ENCODE peak calls at places on chromosomes 16 and 17, in six cellular contexts. P is tibial artery, A is colonic mucosa, C is Peyer's patch, X is progenitor cell of endocrine pancreas, H is heart left ventricle. Q is an unnamed sample.

GRCh38 chr17:76843703-76844484 is 24.3 kb upstream of the MGAT5B start:
- DNase-seq in P (no peak), A (no peak), C (no peak), X (no peak), H (no peak), Q (no peak)

GRCh38 chr17:74569392-74570003 is 2.2 kb upstream of the CD300H start:
- DNase-seq in P (peak; percentile 62), A (peak; percentile 32), C (no peak), X (no peak), H (peak; percentile 46), Q (peak; percentile 20)

GRCh38 chr17:45265823-45266222 is 3.9 kb upstream of the SPATA32 start:
- DNase-seq in P (no peak), A (peak; percentile 76), C (peak; percentile 78), X (no peak), H (no peak), Q (no peak)

GRCh38 chr17:75319818-75320691 is 30.8 kb upstream of the SLC25A19 start:
- DNase-seq in P (no peak), A (no peak), C (no peak), X (no peak), H (no peak), Q (no peak)

GRCh38 chr16:86919531-86920305 is 341.4 kb downstream of the FOXL1 start:
- DNase-seq in P (no peak), A (no peak), C (peak; percentile 75), X (no peak), H (no peak), Q (no peak)

GRCh38 chr17:43341705-43342600 is 56.8 kb upstream of the ARL4D start:
- DNase-seq in P (no peak), A (no peak), C (no peak), X (no peak), H (no peak), Q (no peak)

GRCh38 chr17:56064506-56064905 is 88.8 kb upstream of the ANKFN1 start:
- DNase-seq in P (no peak), A (no peak), C (no peak), X (no peak), H (no peak), Q (no peak)

GRCh38 chr17:76845524-76845923 is 22.7 kb upstream of the MGAT5B start:
- DNase-seq in P (no peak), A (no peak), C (no peak), X (no peak), H (no peak), Q (no peak)

GRCh38 chr17:7281074-7281952 is at the start of gene SLC2A4:
- DNase-seq in P (peak; percentile 95), A (peak; percentile 98), C (peak; percentile 97), X (peak; percentile 87), H (peak; percentile 97), Q (peak; percentile 95)

GRCh38 chr16:24721830-24722238 is 7.6 kb upstream of the TNRC6A start:
- DNase-seq in P (no peak), A (no peak), C (no peak), X (no peak), H (no peak), Q (no peak)

GRCh38 chr17:19766421-19767270 is 18.5 kb upstream of the ALDH3A1 start:
- DNase-seq in P (peak; percentile 75), A (peak; percentile 85), C (peak; percentile 88), X (peak; percentile 77), H (peak; percentile 81), Q (peak; percentile 74)

DNA sequence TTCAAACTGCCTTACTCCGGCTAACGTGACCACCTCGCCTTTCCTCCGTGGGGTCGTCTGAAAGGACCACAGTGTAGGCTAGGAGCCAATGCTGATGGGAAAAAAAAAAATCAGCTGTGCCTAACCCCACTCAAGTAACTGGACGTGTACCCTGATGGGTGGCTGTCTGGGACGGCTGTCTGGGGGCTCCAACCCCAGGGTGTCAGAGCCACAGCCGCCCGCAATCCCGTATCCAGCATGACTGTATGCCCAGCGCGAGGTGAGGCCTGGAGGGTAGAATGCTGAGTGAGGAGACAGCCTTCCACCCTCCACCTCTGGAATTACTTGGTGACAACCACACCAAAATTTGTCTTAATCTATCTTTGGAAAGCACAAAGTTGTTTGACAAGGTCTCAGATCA is 2.8 kb downstream of the CSNK1D start:
- DNase-seq in P (no peak), A (no peak), C (no peak), X (no peak), H (no peak), Q (no peak)
- TF ChIP-seq CTCF in P (no peak), A (no peak), C (no peak), X (no peak), H (no peak), Q (no peak)

GRCh38 chr16:88287219-88287618 is 95.5 kb upstream of the ZNF469 start:
- DNase-seq in P (no peak), A (no peak), C (no peak), X (no peak), H (no peak), Q (no peak)
- TF ChIP-seq CTCF in P (no peak), A (peak; percentile 29), C (no peak), X (peak; percentile 33), H (no peak), Q (no peak)

GRCh38 chr17:9839433-9839832 is 13.7 kb downstream of the GLP2R start:
- DNase-seq in P (no peak), A (no peak), C (no peak), X (no peak), H (no peak), Q (no peak)
- TF ChIP-seq CTCF in P (no peak), A (no peak), C (no peak), X (no peak), H (no peak), Q (no peak)

DNA sequence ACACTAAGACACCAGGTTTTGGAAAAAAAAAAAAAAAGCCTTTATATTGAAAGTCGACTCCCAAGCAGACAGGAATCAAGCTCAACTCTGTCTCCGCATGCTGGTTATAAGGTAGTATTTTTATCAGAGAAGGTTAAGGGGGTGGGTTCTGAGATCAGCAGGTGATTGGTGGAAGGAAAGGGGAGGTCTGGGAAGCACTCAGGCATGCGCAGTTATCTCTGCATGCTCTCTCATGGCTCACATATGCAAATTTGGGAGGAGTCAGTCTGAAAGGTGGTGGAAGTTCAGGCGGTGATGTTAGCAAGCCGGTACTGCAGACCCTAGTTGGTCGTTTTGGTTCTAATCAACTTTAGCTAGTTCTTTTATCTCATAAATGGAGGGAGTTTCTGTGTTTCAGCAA is 357.6 kb upstream of the C16orf82 start:
- DNase-seq in P (no peak), A (no peak), C (no peak), X (no peak), H (no peak), Q (no peak)
- TF ChIP-seq CTCF in P (no peak), A (no peak), C (no peak), X (no peak), H (no peak), Q (no peak)

GRCh38 chr16:61814716-61815347 is 221.4 kb downstream of the CDH8 start:
- DNase-seq in P (no peak), A (no peak), C (no peak), X (no peak), H (no peak), Q (no peak)
- TF ChIP-seq CTCF in P (no peak), A (no peak), C (no peak), X (no peak), H (no peak), Q (no peak)

DNA sequence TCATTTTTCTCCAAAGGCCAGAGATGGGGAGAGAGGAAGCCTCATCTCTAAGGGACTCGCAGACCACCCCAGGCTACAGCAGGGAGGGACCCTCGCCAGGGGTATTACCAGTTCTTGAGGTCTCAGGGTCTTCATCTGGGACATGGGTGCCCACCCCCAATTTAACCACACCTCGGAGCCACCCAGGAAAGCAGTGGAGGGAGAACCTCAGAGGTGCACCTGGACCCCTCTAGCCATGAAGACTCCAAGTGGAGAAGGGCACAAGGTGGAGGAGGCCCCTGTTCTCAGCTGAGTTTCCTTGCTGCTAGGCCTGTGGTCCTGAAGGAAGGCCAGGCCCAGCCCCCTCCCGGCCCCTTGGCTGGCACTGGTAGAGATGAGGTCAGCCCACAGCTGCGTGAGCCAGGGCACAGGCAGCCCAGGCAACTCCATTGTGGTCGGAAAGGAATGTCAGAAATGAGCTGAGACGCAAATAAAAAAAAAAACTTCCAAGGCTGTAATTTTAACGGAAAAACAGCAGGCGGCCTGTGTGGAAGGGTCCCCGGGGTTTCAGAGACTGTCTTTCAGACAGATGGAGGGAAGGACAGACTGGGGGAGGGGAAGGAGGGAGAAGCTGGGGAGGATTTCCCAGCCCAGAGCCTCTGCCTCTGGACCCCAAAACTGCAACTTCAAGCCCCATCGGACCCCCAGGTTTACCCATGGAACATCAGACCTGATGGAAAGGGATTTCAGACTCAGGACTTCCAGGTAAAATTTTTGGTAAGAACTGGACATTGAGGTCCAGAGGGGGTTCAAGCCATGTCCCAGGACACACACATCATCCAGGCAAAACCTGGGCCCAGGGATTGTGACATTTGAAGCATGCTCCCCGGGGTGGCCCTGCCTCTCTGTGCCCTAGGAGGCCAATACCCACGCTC is 25.5 kb upstream of the MRPS23 start:
- DNase-seq in P (peak; percentile 88), A (no peak), C (no peak), X (peak; percentile 59), H (peak; percentile 89), Q (peak; percentile 86)
- TF ChIP-seq CTCF in P (peak; percentile 52), A (no peak), C (no peak), X (peak; percentile 63), H (peak; percentile 23), Q (peak; percentile 36)

DNA sequence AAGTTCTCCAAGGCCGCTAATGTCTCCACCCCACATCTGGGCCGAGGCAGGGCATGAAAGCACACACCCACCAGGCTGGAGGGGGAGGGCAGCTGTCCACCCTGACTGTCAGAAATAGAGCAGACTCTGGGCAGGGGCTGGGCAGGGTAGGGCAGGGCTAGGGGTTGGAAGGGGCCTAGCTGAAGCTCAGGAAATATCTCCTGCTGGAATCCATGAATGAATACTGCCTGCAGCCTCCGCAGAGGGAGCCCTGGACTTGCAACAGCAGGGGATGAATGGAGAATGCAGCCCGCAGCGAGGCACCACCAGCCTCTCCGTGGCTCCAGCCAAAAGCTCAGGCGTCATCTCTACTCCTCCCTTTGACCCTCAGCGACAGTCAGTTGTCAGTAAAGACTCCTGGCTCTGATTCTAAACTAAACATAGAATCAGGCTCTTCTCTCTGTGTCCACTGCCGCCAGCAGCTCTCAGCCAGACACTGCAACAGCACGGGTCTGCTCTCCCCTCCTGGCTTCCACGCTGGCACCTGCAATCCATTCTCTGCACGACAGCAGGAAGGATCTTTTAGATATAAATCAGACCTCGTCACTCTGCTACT is 23.9 kb upstream of the NGFR start:
- DNase-seq in P (no peak), A (no peak), C (no peak), X (no peak), H (peak; percentile 63), Q (peak; percentile 29)
- TF ChIP-seq CTCF in P (no peak), A (no peak), C (no peak), X (no peak), H (no peak), Q (no peak)

GRCh38 chr16:81889896-81890634 is 111.0 kb downstream of the PLCG2 start:
- DNase-seq in P (peak; percentile 38), A (peak; percentile 63), C (no peak), X (peak; percentile 51), H (peak; percentile 31), Q (peak; percentile 26)
- TF ChIP-seq CTCF in P (peak; percentile 67), A (peak; percentile 69), C (peak; percentile 59), X (peak; percentile 83), H (peak; percentile 68), Q (peak; percentile 58)